ENCODE peak calls at places on chromosomes 2 and 18, in four cellular contexts. S is pancreas, L is fibroblast of lung, K is MM.1S. N is an unnamed sample.

GRCh38 chr18:43442571-43442970 is 165.3 kb upstream of the SYT4 start:
- DNase-seq in S (no peak), L (peak; percentile 20), K (no peak), N (no peak)

GRCh38 chr18:61201516-61201915 is 131.7 kb upstream of the CDH20 start:
- DNase-seq in S (no peak), L (no peak), K (no peak), N (no peak)

GRCh38 chr2:188485496-188485895 is 193.8 kb downstream of the GULP1 start:
- DNase-seq in S (no peak), L (no peak), K (no peak), N (no peak)

GRCh38 chr2:70906022-70906421 is 29.7 kb upstream of the ATP6V1B1 start:
- DNase-seq in S (no peak), L (no peak), K (no peak), N (no peak)

GRCh38 chr2:129738799-129739198 is 240.7 kb upstream of the RAB6C start:
- DNase-seq in S (no peak), L (no peak), K (no peak), N (no peak)

GRCh38 chr2:33645861-33646260 is 46.8 kb upstream of the FAM98A start:
- DNase-seq in S (no peak), L (peak; percentile 6), K (no peak), N (peak; percentile 1)

GRCh38 chr2:14016289-14016955 is 616.1 kb upstream of the LRATD1 start:
- DNase-seq in S (peak; percentile 18), L (peak; percentile 44), K (no peak), N (no peak)

GRCh38 chr2:44912660-44913059 is 28.8 kb upstream of the SIX3 start:
- DNase-seq in S (no peak), L (peak; percentile 34), K (no peak), N (no peak)

GRCh38 chr2:180446492-180446891 is 439.4 kb upstream of the CWC22 start:
- DNase-seq in S (no peak), L (no peak), K (no peak), N (no peak)

GRCh38 chr2:43170733-43171101 is 55.7 kb downstream of the ZFP36L2 start:
- DNase-seq in S (no peak), L (no peak), K (no peak), N (no peak)

GRCh38 chr2:67037655-67038054 is 359.5 kb upstream of the ETAA1 start:
- DNase-seq in S (peak; percentile 53), L (no peak), K (no peak), N (no peak)

GRCh38 chr2:42756956-42757513 is 6.9 kb downstream of the OXER1 start:
- DNase-seq in S (no peak), L (no peak), K (no peak), N (no peak)

GRCh38 chr2:152627010-152627957 is 90.0 kb downstream of the PRPF40A start:
- DNase-seq in S (no peak), L (peak; percentile 72), K (peak; percentile 49), N (no peak)

GRCh38 chr2:160700415-160700814 is 206.8 kb upstream of the RBMS1 start:
- DNase-seq in S (no peak), L (no peak), K (no peak), N (no peak)

GRCh38 chr2:213806125-213806726 is 522.0 kb downstream of the SPAG16 start:
- DNase-seq in S (no peak), L (peak; percentile 42), K (peak; percentile 11), N (no peak)

GRCh38 chr2:156405586-156405985 is 30.6 kb upstream of the GPD2 start:
- DNase-seq in S (no peak), L (peak; percentile 30), K (no peak), N (no peak)

GRCh38 chr2:237196866-237197618 is 111.4 kb downstream of the COPS8 start:
- DNase-seq in S (no peak), L (peak; percentile 75), K (no peak), N (no peak)

GRCh38 chr2:29518988-29519925 is 402.1 kb downstream of the ALK start:
- DNase-seq in S (peak; percentile 48), L (peak; percentile 79), K (no peak), N (peak; percentile 59)

GRCh38 chr2:99348173-99348572 is 11.0 kb downstream of the EIF5B start:
- DNase-seq in S (no peak), L (no peak), K (no peak), N (no peak)

GRCh38 chr2:40741532-40741931 is 289.6 kb upstream of the SLC8A1 start:
- DNase-seq in S (no peak), L (no peak), K (no peak), N (no peak)

GRCh38 chr2:72572501-72572900 is 253.3 kb downstream of the EXOC6B start:
- DNase-seq in S (no peak), L (no peak), K (no peak), N (peak; percentile 63)

GRCh38 chr2:50449306-50449705 is 582.6 kb downstream of the NRXN1 start:
- DNase-seq in S (no peak), L (no peak), K (no peak), N (no peak)

GRCh38 chr18:26531600-26532150 is 16.7 kb downstream of the KCTD1 start:
- DNase-seq in S (no peak), L (no peak), K (no peak), N (no peak)

GRCh38 chr2:157267476-157267875 is 10.0 kb downstream of the GALNT5 start:
- DNase-seq in S (no peak), L (no peak), K (peak; percentile 47), N (no peak)

GRCh38 chr2:28610583-28611201 is 114.8 kb downstream of the PLB1 start:
- DNase-seq in S (peak; percentile 72), L (peak; percentile 86), K (no peak), N (no peak)

GRCh38 chr2:32009479-32010256 is 1.1 kb downstream of the MEMO1 start:
- DNase-seq in S (peak; percentile 60), L (peak; percentile 24), K (peak; percentile 34), N (no peak)

GRCh38 chr2:200255549-200255948 is 50.9 kb upstream of the SPATS2L start:
- DNase-seq in S (no peak), L (no peak), K (no peak), N (no peak)

GRCh38 chr2:42893047-42893758 is 100.8 kb upstream of the HAAO start:
- DNase-seq in S (no peak), L (no peak), K (no peak), N (no peak)

GRCh38 chr2:56230171-56230570 is 46.4 kb downstream of the CCDC85A start:
- DNase-seq in S (no peak), L (no peak), K (no peak), N (no peak)

GRCh38 chr2:64168756-64169155 is 24.5 kb upstream of the PELI1 start:
- DNase-seq in S (no peak), L (no peak), K (no peak), N (no peak)

GRCh38 chr2:218291934-218292699 is at the start of gene TMBIM1:
- DNase-seq in S (peak; percentile 87), L (peak; percentile 70), K (peak; percentile 82), N (no peak)

GRCh38 chr2:224922142-224922727 is 120.0 kb downstream of the DOCK10 start:
- DNase-seq in S (no peak), L (no peak), K (peak; percentile 79), N (no peak)

GRCh38 chr2:187962538-187962937 is 329.1 kb upstream of the GULP1 start:
- DNase-seq in S (no peak), L (no peak), K (no peak), N (no peak)

GRCh38 chr2:26299488-26300092 is 46.4 kb upstream of the SELENOI start:
- DNase-seq in S (no peak), L (peak; percentile 83), K (no peak), N (no peak)

GRCh38 chr2:26297061-26297460 is 48.9 kb upstream of the SELENOI start:
- DNase-seq in S (no peak), L (no peak), K (no peak), N (no peak)

GRCh38 chr2:26300234-26300641 is 45.7 kb upstream of the SELENOI start:
- DNase-seq in S (no peak), L (no peak), K (no peak), N (no peak)

GRCh38 chr2:26298638-26299393 is 47.1 kb upstream of the SELENOI start:
- DNase-seq in S (no peak), L (peak; percentile 62), K (no peak), N (no peak)

DNA sequence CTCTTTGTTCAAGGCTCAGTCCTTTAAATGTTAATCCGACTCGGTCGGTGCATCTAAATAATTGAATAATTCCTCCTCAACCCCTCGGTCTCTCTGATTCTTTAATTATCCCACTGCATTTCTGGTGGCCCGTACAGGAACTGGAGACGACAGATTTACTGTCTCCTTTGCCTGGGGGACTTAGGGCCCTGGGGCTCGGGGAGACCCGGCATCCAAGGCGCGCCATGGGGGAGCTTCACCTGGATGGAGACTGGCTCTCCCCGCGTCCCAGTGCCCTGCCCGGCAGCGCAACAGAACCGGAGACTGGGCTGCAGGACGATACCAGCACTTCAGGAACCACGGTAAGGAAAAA is 47.7 kb upstream of the SELENOI start:
- DNase-seq in S (no peak), L (no peak), K (no peak), N (no peak)
- H3K4me3 ChIP-seq in S (no peak overlapping the region), L (peak overlapping the region; percentile 25), K (no peak overlapping the region), N (no peak overlapping the region)

DNA sequence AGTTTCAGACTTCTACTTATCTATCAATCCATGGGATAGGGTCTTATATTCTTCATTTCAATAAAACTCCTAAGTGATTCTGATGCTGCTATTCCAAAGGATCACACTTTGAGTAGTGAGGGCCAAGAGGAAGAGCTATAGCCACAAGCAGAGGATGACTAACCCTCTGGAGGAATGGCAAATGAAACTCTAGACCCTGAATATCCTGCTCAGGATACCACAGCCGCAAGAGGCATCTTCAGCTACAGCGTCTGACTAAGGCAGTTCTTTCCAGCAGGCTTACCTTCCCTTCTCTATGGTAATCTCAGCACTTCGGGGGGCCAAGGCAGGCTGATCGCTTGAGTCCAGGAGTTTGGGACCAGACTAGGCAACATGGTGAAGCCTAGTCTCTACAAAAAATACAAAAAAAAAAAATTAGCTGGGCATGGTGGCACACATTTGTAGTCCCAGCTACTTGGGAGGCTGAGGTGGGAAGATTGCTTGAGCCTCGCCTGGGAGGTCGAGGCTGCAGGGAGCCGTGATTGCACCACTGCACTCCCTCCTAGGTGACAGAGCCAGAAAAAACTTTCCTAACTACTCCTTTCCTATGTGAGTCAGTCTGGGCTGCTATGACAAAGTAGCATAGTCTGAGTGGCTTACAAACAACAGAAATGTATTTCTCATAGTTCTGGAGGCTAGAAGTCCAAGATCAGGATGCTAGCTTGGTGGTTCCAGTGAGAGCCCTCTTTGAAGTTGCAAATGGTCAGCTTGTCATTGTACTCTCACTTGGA is 371.9 kb downstream of the IRS1 start:
- DNase-seq in S (no peak), L (peak; percentile 87), K (no peak), N (peak; percentile 82)
- TF ChIP-seq CTCF in S (no peak), L (no peak), K (no peak), N (peak; percentile 18)

DNA sequence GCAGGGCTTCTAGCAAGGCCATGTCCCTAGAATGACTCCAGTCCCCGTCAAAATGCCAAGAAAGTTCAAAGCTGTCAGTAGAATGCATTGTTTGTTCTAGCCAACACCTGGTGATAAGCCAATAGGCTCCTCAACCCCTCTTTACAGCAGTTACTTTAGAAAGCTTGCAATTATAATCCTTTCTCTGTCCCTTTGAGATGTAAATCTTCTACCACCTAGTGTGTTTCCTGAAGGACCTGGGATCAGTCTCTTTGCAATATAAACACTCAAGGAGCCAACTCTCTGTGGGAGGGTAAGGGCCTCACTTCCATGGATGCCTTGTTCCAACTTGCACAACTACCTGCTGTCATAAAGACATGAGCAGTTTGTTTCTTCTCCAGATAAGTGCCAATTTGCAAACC is 301.8 kb downstream of the NBAS start:
- DNase-seq in S (no peak), L (no peak), K (no peak), N (no peak)
- H3K4me3 ChIP-seq in S (no peak overlapping the region), L (no peak overlapping the region), K (no peak overlapping the region), N (no peak overlapping the region)

DNA sequence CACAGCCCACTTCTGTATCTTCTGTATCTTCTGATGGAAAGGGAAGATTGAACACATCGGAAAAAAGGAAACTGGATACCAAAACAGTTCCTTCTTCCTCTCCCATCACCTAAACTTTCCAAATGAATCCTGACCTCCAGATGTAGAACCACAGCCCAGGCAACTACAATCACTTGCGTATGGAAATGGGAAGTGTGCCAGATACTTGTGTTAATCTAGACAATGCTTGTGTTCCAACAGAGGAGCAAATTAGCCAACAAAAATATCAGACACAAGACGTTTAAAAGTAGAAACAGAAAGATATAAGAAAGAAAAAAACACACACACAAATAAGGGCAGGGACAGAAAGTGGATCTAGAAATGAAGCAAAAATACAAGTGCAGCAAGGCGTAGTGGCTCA is 31.4 kb upstream of the DUSP2 start:
- DNase-seq in S (no peak), L (no peak), K (no peak), N (no peak)
- TF ChIP-seq CTCF in S (no peak), L (no peak), K (no peak), N (no peak)